ENCODE peak calls at places on chromosomes 11 and 22, in five cellular contexts. Y, E, B, Z and S are unnamed samples.

GRCh38 chr11:68317147-68317785 is 4.9 kb downstream of the LRP5 start:
- DNase-seq in Y (no peak), E (no peak), B (no peak), Z (no peak), S (no peak)

GRCh38 chr11:132715041-132715440 is 817.3 kb downstream of the OPCML start:
- DNase-seq in Y (no peak), E (no peak), B (no peak), Z (no peak), S (no peak)

GRCh38 chr11:14587203-14587602 is 56.4 kb upstream of the PDE3B start:
- DNase-seq in Y (no peak), E (no peak), B (no peak), Z (no peak), S (no peak)

GRCh38 chr11:61855939-61856730 is 28.0 kb downstream of the FADS2 start:
- DNase-seq in Y (no peak), E (peak; percentile 60), B (no peak), Z (no peak), S (no peak)

GRCh38 chr22:20238567-20239062 is 29.5 kb downstream of the RTN4R start:
- DNase-seq in Y (peak; percentile 33), E (peak; percentile 88), B (peak; percentile 78), Z (peak; percentile 95), S (peak; percentile 16)

GRCh38 chr11:64726211-64726641 is 3.2 kb upstream of the NRXN2 start:
- DNase-seq in Y (no peak), E (no peak), B (no peak), Z (no peak), S (no peak)

GRCh38 chr22:44574057-44574456 is 76.0 kb upstream of the RTL6 start:
- DNase-seq in Y (no peak), E (no peak), B (no peak), Z (no peak), S (peak; percentile 84)

GRCh38 chr11:20609727-20610707 is 10.6 kb downstream of the SLC6A5 start:
- DNase-seq in Y (peak; percentile 73), E (peak; percentile 85), B (peak; percentile 81), Z (peak; percentile 88), S (peak; percentile 72)

GRCh38 chr22:48866906-48867597 is 960.6 kb downstream of the BRD1 start:
- DNase-seq in Y (no peak), E (no peak), B (no peak), Z (no peak), S (no peak)

GRCh38 chr11:104490182-104490581 is 326.2 kb upstream of the PDGFD start:
- DNase-seq in Y (no peak), E (no peak), B (no peak), Z (no peak), S (no peak)

GRCh38 chr11:130763087-130763980 is 152.9 kb downstream of the SNX19 start:
- DNase-seq in Y (no peak), E (no peak), B (no peak), Z (no peak), S (peak; percentile 33)

GRCh38 chr11:64485077-64485476 is 105.9 kb upstream of the SLC22A12 start:
- DNase-seq in Y (no peak), E (no peak), B (no peak), Z (no peak), S (no peak)

GRCh38 chr22:27594020-27594419 is 207.5 kb downstream of the MN1 start:
- DNase-seq in Y (no peak), E (no peak), B (no peak), Z (no peak), S (no peak)

GRCh38 chr11:75631086-75631694 is 37.6 kb downstream of the MAP6 start:
- DNase-seq in Y (no peak), E (no peak), B (no peak), Z (no peak), S (no peak)

GRCh38 chr11:38693306-38693705 is 2095.3 kb upstream of the RAG2 start:
- DNase-seq in Y (no peak), E (no peak), B (no peak), Z (no peak), S (no peak)

GRCh38 chr11:200224-201003 is 6.8 kb downstream of the BET1L start:
- DNase-seq in Y (no peak), E (no peak), B (no peak), Z (no peak), S (no peak)

GRCh38 chr11:57499413-57499982 is 16.0 kb downstream of the SLC43A1 start:
- DNase-seq in Y (peak; percentile 96), E (peak; percentile 92), B (peak; percentile 98), Z (peak; percentile 98), S (peak; percentile 69)

GRCh38 chr22:36486619-36487384 is 5.4 kb upstream of the TXN2 start:
- DNase-seq in Y (peak; percentile 78), E (peak; percentile 72), B (no peak), Z (peak; percentile 56), S (peak; percentile 44)

GRCh38 chr11:131498631-131499053 is 128.2 kb downstream of the NTM start:
- DNase-seq in Y (no peak), E (no peak), B (no peak), Z (no peak), S (no peak)

GRCh38 chr22:29138556-29138955 is 65.7 kb downstream of the KREMEN1 start:
- DNase-seq in Y (no peak), E (no peak), B (no peak), Z (no peak), S (no peak)
- H3K4me3 ChIP-seq in Y (no peak overlapping the region), E (no peak overlapping the region), B (no peak overlapping the region), Z (no peak overlapping the region), S (no peak overlapping the region)

GRCh38 chr11:122711831-122712378 is 56.4 kb downstream of the UBASH3B start:
- DNase-seq in Y (no peak), E (no peak), B (no peak), Z (no peak), S (peak; percentile 43)
- TF ChIP-seq CTCF in Y (no peak), E (no peak), B (no peak), Z (peak; percentile 22), S (no peak)

GRCh38 chr22:39728236-39728860 is 157.8 kb downstream of the CACNA1I start:
- DNase-seq in Y (no peak), E (no peak), B (no peak), Z (no peak), S (no peak)
- H3K36me3 ChIP-seq in Y (no peaks in the 10 kb centered on the region), E (no peaks in the 10 kb centered on the region), B (no peaks in the 10 kb centered on the region), Z (no peaks in the 10 kb centered on the region), S (no peaks in the 10 kb centered on the region)

DNA sequence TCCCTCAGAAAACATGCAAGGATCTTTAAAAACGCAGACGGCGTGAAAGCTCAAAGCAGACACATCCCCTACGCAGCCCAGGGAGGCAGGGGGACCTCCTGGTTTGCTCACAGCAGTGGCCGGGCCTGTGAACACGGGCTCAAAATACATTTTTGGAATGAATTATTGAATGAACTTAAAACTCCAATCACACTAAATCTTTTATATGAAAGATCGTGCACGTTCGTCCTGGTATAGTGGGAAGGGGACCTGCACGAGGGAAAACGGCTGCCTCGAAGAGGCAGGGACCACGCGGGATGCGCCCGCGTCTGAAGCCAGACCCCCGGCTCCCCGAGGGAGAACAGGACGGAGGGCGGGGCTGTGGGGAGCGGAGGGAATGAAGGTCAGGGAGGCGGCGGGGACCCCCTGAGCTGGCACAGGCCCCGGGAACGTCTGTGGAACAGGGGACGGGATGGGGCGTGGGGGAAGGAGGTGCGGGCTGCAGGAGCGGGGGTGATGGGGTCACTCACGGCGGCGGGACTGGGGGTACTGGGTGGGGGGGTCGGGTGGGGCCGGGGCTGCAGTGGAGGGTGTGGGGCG is 1.3 kb upstream of the PANX2 start:
- DNase-seq in Y (no peak), E (peak; percentile 19), B (peak; percentile 24), Z (no peak), S (no peak)
- H3K4me3 ChIP-seq in Y (no peak overlapping the region), E (no peak overlapping the region), B (peak overlapping the region; percentile 32), Z (peak overlapping the region; percentile 37), S (peak overlapping the region; percentile 32)

DNA sequence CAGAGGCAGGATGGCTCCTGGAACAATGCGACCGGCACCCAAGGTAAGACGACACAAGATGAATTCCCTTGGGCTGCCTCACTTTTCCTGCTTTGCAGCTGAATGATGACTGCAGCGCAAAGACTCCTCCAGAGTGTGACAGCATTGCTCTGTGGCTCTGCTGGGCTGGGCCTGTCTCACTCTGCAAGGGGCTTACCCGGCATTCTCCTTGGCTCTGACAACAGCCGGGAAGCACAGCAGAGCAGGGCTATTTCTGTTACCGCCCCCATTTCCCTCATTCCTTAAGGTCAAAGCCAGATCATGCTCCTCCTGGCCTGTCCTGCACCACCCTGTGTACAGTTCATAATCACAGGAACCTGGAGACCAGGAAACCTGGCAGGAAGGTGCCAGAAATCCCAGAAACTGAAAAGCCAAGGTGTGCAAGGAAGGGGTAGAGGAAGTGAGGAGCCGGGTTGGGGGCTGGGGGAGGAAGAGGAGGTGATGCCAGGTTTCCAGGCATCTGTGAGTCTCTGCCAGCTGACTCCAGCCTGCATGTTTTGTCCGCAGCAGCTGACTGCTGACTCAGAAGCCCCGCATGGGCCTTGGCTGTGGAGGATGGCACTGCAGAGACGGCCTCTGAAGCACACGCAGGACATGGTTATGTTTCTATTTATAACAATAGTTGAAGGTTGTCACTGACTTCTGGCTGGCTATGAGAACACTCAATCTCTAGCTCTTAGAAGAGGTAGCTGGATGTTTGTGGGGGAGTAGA is 113.6 kb downstream of the MICAL3 start:
- DNase-seq in Y (no peak), E (peak; percentile 66), B (peak; percentile 46), Z (peak; percentile 82), S (peak; percentile 66)
- TF ChIP-seq CTCF in Y (no peak), E (peak; percentile 67), B (no peak), Z (peak; percentile 71), S (peak; percentile 32)

GRCh38 chr22:41334951-41335635 is 33.8 kb downstream of the ZC3H7B start:
- DNase-seq in Y (peak; percentile 12), E (no peak), B (no peak), Z (no peak), S (no peak)
- H3K36me3 ChIP-seq in Y (peaks cover 4% of the 10 kb centered on the region), E (peaks cover 43% of the 10 kb centered on the region), B (peaks cover 21% of the 10 kb centered on the region), Z (peaks cover 47% of the 10 kb centered on the region), S (peaks cover 28% of the 10 kb centered on the region)